ENCODE peak calls at places on chromosome 14, in ten cellular contexts. F is body of pancreas, Y is fibroblast of pulmonary artery, W is lower lobe of right lung, I is AG09309, B is transverse colon, V is fibroblast of lung, K is foreskin fibroblast, A is lower leg skin, C is cardiac muscle cell. P is an unnamed sample.

GRCh38 chr14:50321009-50321660 is 9.0 kb downstream of the DMAC2L start:
- DNase-seq in I (peak), B (peak), Y (peak), K (peak), C (peak), A (peak), F (peak), W (no peak), V (peak), P (peak)

GRCh38 chr14:78170203-78170602 is at the start of gene NRXN3:
- DNase-seq in V (peak), I (no peak), F (no peak), C (peak), A (no peak), K (no peak), Y (no peak), W (no peak), B (peak), P (peak)

GRCh38 chr14:55450124-55450523 is 9.7 kb upstream of the TBPL2 start:
- DNase-seq in A (no peak), K (no peak), W (no peak), B (no peak), F (no peak), V (no peak), Y (no peak), I (no peak), C (no peak), P (no peak)

GRCh38 chr14:86124328-86124727 is 594.4 kb downstream of the FLRT2 start:
- DNase-seq in F (no peak), I (no peak), K (no peak), C (no peak), W (no peak), Y (no peak), A (no peak), V (no peak), B (no peak), P (no peak)

GRCh38 chr14:77181603-77182437 is at the start of gene TMEM63C:
- DNase-seq in W (no peak), A (no peak), K (no peak), Y (no peak), F (peak), I (no peak), C (peak), V (peak), B (peak), P (peak)

GRCh38 chr14:90443161-90444076 is 46.6 kb downstream of the CALM1 start:
- DNase-seq in W (no peak), Y (no peak), I (no peak), F (no peak), K (no peak), B (no peak), A (no peak), V (no peak), C (no peak), P (no peak)

GRCh38 chr14:20278414-20278813 is 27.3 kb downstream of the TTC5 start:
- DNase-seq in K (no peak), F (peak), V (peak), W (peak), Y (peak), A (no peak), C (no peak), B (no peak), I (no peak), P (no peak)

GRCh38 chr14:87449016-87449415 is 544.0 kb downstream of the GALC start:
- DNase-seq in W (no peak), V (no peak), F (no peak), A (no peak), C (no peak), Y (no peak), K (no peak), B (no peak), I (no peak), P (no peak)

GRCh38 chr14:23550131-23550826 is 1.3 kb downstream of the ZFHX2 start:
- DNase-seq in Y (no peak), B (no peak), F (no peak), C (no peak), V (no peak), I (no peak), A (no peak), W (no peak), K (no peak), P (no peak)

GRCh38 chr14:87745507-87746118 is 247.4 kb downstream of the GALC start:
- DNase-seq in Y (peak), B (no peak), F (peak), V (peak), K (no peak), A (no peak), W (no peak), I (no peak), C (peak), P (peak)

GRCh38 chr14:23399591-23399990 is 8.5 kb downstream of the MYH6 start:
- DNase-seq in W (no peak), F (no peak), C (peak), Y (no peak), A (no peak), V (no peak), K (no peak), I (no peak), B (no peak), P (no peak)

GRCh38 chr14:98731701-98732100 is 540.3 kb downstream of the BCL11B start:
- DNase-seq in I (no peak), W (no peak), A (no peak), F (no peak), B (no peak), V (no peak), Y (no peak), K (no peak), C (no peak), P (no peak)

GRCh38 chr14:22386924-22387775 is 201.9 kb downstream of the DAD1 start:
- DNase-seq in B (peak), I (no peak), V (peak), F (peak), W (peak), K (peak), C (peak), Y (peak), A (peak), P (peak)

GRCh38 chr14:26808407-26808806 is 210.6 kb upstream of the NOVA1 start:
- DNase-seq in C (no peak), V (peak), K (no peak), F (no peak), W (no peak), Y (peak), I (no peak), B (no peak), A (no peak), P (no peak)

GRCh38 chr14:86143248-86143647 is 613.3 kb downstream of the FLRT2 start:
- DNase-seq in Y (no peak), A (no peak), C (no peak), B (no peak), V (no peak), F (no peak), I (no peak), W (no peak), K (no peak), P (no peak)

GRCh38 chr14:19754172-19754571 is 10.8 kb downstream of the OR4Q3 start:
- DNase-seq in B (no peak), V (no peak), W (no peak), Y (no peak), F (no peak), A (no peak), K (no peak), C (no peak), I (no peak), P (no peak)

GRCh38 chr14:76564471-76565119 is 188.7 kb downstream of the ESRRB start:
- DNase-seq in Y (no peak), B (no peak), V (no peak), F (no peak), W (no peak), A (no peak), K (no peak), I (no peak), C (peak), P (no peak)

GRCh38 chr14:102182901-102183619 is 43.4 kb downstream of the WDR20 start:
- DNase-seq in C (no peak), I (no peak), V (peak), K (no peak), Y (no peak), B (no peak), F (no peak), A (no peak), W (no peak), P (no peak)

GRCh38 chr14:35215110-35215872 is 76.9 kb upstream of the PSMA6 start:
- DNase-seq in C (peak), I (peak), W (no peak), A (no peak), F (no peak), K (peak), B (no peak), V (peak), Y (peak), P (no peak)

GRCh38 chr14:89845346-89845745 is 109.2 kb downstream of the EFCAB11 start:
- DNase-seq in I (peak), F (no peak), B (no peak), K (peak), C (no peak), W (no peak), V (peak), A (no peak), Y (peak), P (no peak)

GRCh38 chr14:93936245-93936644 is 9.1 kb downstream of the FAM181A start:
- DNase-seq in F (no peak), K (no peak), Y (no peak), C (peak), V (no peak), I (no peak), A (no peak), W (no peak), B (no peak), P (peak)

GRCh38 chr14:65287264-65288131 is 125.0 kb upstream of the FUT8 start:
- DNase-seq in V (peak), A (no peak), B (peak), C (no peak), W (no peak), F (no peak), Y (no peak), I (no peak), K (no peak), P (no peak)

GRCh38 chr14:25006961-25007795 is 42.8 kb downstream of the STXBP6 start:
- DNase-seq in K (peak), C (no peak), B (no peak), Y (peak), I (peak), V (peak), W (no peak), A (no peak), F (peak), P (no peak)

GRCh38 chr14:98605043-98605442 is 667.0 kb downstream of the BCL11B start:
- DNase-seq in A (no peak), F (no peak), V (no peak), C (no peak), Y (no peak), K (no peak), I (no peak), W (no peak), B (no peak), P (no peak)

GRCh38 chr14:76720382-76720813 is 40.9 kb upstream of the VASH1 start:
- DNase-seq in B (peak), Y (peak), A (no peak), W (peak), V (peak), I (no peak), F (peak), C (peak), K (peak), P (peak)

DNA sequence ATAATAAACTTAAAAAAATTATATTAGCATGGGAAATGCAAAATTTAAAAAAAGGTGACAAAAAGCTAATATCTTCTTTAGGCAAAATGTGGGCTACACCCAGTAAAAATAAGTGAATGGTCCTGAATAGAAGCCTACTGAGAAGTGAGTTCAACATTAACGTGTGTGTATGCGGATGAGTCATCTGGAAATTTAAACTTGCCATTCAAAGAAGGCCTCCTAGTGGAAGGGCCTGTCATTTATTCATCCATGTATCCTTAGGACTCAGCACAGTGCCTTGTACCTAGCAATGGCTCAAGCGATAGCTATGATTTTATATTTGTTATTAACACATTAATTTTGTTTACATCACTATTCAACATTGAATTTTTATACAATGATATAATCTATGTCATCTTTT is 226.2 kb downstream of the NUBPL start:
- DNase-seq in W (no peak), A (no peak), F (no peak), I (no peak), V (no peak), K (no peak), C (no peak), B (no peak), Y (peak), P (no peak)
- TF ChIP-seq CTCF in W (no peak), A (no peak), F (no peak), I (no peak), V (no peak), K (no peak), C (no peak), B (peak), Y (peak), P (no peak)

GRCh38 chr14:38405851-38406630 is 150.1 kb upstream of the CLEC14A start:
- DNase-seq in C (peak), K (peak), W (no peak), V (peak), A (no peak), F (no peak), Y (peak), B (no peak), I (peak), P (peak)
- TF ChIP-seq CTCF in C (peak), K (peak), W (no peak), V (no peak), A (no peak), F (no peak), Y (peak), B (no peak), I (peak), P (peak)

GRCh38 chr14:106665814-106666213 is 1139.4 kb downstream of the TMEM121 start:
- DNase-seq in K (no peak), B (no peak), F (no peak), W (no peak), Y (no peak), I (no peak), A (no peak), C (no peak), V (no peak), P (no peak)
- TF ChIP-seq CTCF in K (no peak), B (no peak), F (no peak), W (no peak), Y (no peak), I (no peak), A (no peak), C (no peak), V (no peak), P (no peak)

DNA sequence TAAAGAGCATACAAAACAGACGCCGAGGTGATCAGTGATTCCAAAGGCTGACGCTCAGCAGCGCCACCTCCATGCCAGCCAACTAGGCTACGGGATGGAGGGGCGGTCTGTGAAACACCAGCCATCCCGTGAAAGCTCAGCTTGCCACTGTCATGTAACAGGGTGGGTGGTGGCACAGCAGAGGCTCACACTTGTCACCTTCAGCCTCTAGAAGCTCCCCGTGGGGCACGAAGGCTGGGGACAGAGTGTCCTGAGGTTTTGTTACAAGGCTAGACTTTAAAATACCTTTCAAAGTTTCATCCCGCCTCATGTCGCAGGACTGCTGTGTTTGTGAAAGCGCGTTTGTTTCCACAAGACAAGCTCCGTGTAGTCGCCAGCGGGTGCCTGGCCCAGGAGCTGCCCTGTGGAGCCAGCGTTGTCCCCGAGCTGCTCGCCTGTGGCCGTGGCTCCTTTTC is 20.7 kb downstream of the XRCC3 start:
- DNase-seq in A (no peak), V (no peak), B (no peak), C (no peak), F (no peak), Y (no peak), K (no peak), I (no peak), W (peak), P (no peak)
- TF ChIP-seq CTCF in A (no peak), V (no peak), B (no peak), C (no peak), F (no peak), Y (no peak), K (no peak), I (no peak), W (no peak), P (no peak)

GRCh38 chr14:95142208-95142607 is 15.1 kb downstream of the DICER1 start:
- DNase-seq in I (no peak), C (no peak), Y (no peak), W (no peak), F (no peak), K (no peak), V (no peak), B (no peak), A (no peak), P (no peak)
- TF ChIP-seq CTCF in I (no peak), C (no peak), Y (no peak), W (no peak), F (no peak), K (no peak), V (no peak), B (no peak), A (no peak), P (no peak)

DNA sequence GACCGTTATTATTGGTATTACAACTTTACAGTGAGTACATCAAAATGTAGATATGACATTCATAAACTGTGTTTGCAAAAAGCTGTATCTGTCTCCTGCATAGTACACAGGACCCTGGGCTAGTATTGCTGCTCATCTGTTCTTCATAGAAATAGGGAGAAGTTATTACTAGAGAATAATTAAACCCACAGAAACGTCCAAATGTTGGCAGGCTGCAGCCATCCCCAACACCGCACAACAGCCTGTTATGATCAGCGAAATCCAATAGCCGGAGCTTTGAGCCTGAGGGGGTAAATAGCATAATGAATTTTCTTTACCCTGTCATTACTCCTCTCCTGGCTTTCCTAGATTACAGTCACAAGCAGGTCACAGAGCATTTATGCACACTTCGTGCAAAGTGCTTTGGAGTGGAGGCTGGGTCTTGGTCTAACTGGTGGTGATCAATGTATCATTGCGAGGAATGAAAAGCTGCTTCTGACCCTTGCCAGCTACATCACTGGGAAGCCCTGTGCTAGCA is 178.1 kb downstream of the DACT1 start:
- DNase-seq in C (no peak), V (no peak), F (no peak), A (no peak), B (no peak), K (no peak), I (no peak), Y (no peak), W (no peak), P (no peak)
- TF ChIP-seq CTCF in C (no peak), V (no peak), F (no peak), A (no peak), B (no peak), K (no peak), I (no peak), Y (no peak), W (no peak), P (no peak)

GRCh38 chr14:75277000-75277795 is 1.4 kb upstream of the FOS start:
- DNase-seq in I (no peak), Y (peak), B (peak), W (peak), F (peak), C (peak), V (peak), A (peak), K (peak), P (peak)
- TF ChIP-seq CTCF in I (no peak), Y (no peak), B (no peak), W (no peak), F (no peak), C (no peak), V (no peak), A (no peak), K (no peak), P (no peak)

GRCh38 chr14:54420478-54421116 is 20.6 kb downstream of the CNIH1 start:
- DNase-seq in V (peak), I (no peak), W (no peak), K (peak), C (peak), B (peak), F (peak), Y (peak), A (no peak), P (peak)
- TF ChIP-seq CTCF in V (peak), I (peak), W (peak), K (peak), C (peak), B (peak), F (peak), Y (peak), A (no peak), P (peak)

DNA sequence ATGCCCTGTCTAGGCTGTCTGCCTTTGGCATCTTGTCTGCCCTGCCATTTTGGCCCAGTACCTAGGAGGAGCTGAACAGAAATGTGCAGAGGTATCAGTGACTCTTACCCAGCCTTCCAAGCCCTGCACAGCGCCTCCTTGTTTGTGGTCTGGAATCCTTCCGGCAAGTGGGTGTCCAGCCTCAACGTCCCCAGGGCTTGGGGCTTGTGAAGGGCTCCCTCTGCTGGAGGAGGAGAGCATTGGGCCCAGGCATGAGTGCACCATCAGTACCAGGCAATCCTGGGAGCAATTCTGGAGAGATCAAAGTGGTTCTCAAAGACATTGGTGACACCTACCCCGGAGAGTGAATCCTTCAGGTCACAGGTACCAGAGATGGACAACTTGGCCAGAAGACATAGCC is 2.4 kb upstream of the TCL1B start:
- DNase-seq in B (peak), V (no peak), A (no peak), I (no peak), W (no peak), C (no peak), K (no peak), Y (no peak), F (peak), P (no peak)
- TF ChIP-seq CTCF in B (no peak), V (no peak), A (no peak), I (peak), W (peak), C (peak), K (peak), Y (peak), F (peak), P (peak)

GRCh38 chr14:100155049-100155621 is 4.3 kb downstream of the DEGS2 start:
- DNase-seq in I (no peak), K (no peak), C (peak), Y (peak), F (no peak), W (no peak), A (no peak), V (no peak), B (peak), P (peak)
- TF ChIP-seq CTCF in I (peak), K (peak), C (peak), Y (peak), F (peak), W (peak), A (no peak), V (peak), B (peak), P (peak)

P was measured in glutamatergic neuron.